ENCODE peak calls at places on chromosomes 3 and 15, in four cellular contexts. U is heart right ventricle; F is CD4-positive, alpha-beta memory T cell; D is IMR-90. E is an unnamed sample.

GRCh38 chr3:133948131-133948810 is 52.6 kb upstream of the RAB6B start:
- DNase-seq in U (no peak), F (no peak), D (no peak), E (no peak)

GRCh38 chr15:37773111-37773860 is 161.2 kb upstream of the TMCO5A start:
- DNase-seq in D (peak; percentile 89), F (no peak), U (no peak), E (no peak)

GRCh38 chr15:57861039-57861638 is 154.6 kb downstream of the POLR2M start:
- DNase-seq in D (peak; percentile 66), F (no peak), U (peak; percentile 36), E (no peak)

GRCh38 chr3:136546718-136547117 is 205.5 kb downstream of the STAG1 start:
- DNase-seq in F (no peak), D (peak; percentile 22), U (no peak), E (no peak)

GRCh38 chr15:58526647-58527192 is 94.9 kb downstream of the LIPC start:
- DNase-seq in D (no peak), F (no peak), U (no peak), E (no peak)

GRCh38 chr15:32825219-32825618 is 107.4 kb downstream of the GREM1 start:
- DNase-seq in U (no peak), D (no peak), F (no peak), E (no peak)

GRCh38 chr15:25691544-25692430 is 171.3 kb downstream of the ATP10A start:
- DNase-seq in F (no peak), U (no peak), D (peak; percentile 31), E (no peak)

GRCh38 chr15:80849308-80849707 is 70.1 kb downstream of the CEMIP start:
- DNase-seq in D (peak; percentile 93), F (no peak), U (no peak), E (no peak)

GRCh38 chr3:175818811-175819464 is 959.8 kb downstream of the NAALADL2 start:
- DNase-seq in U (no peak), D (no peak), F (no peak), E (no peak)

GRCh38 chr3:126053513-126053912 is 30.4 kb downstream of the SLC41A3 start:
- DNase-seq in D (peak; percentile 23), F (no peak), U (no peak), E (peak; percentile 71)

GRCh38 chr3:50154476-50154839 is 666 bp upstream of the SEMA3F start:
- DNase-seq in U (no peak), D (no peak), F (no peak), E (no peak)

GRCh38 chr15:72154316-72154715 is 36.1 kb downstream of the SENP8 start:
- DNase-seq in U (no peak), D (no peak), F (no peak), E (no peak)

GRCh38 chr15:72155021-72155621 is 36.9 kb downstream of the SENP8 start:
- DNase-seq in U (peak; percentile 46), D (peak; percentile 6), F (no peak), E (no peak)

GRCh38 chr15:72156928-72157327 is 38.7 kb downstream of the SENP8 start:
- DNase-seq in F (no peak), U (no peak), D (no peak), E (no peak)

GRCh38 chr15:72153269-72153668 is 35.1 kb downstream of the SENP8 start:
- DNase-seq in U (no peak), F (no peak), D (peak; percentile 13), E (no peak)

DNA sequence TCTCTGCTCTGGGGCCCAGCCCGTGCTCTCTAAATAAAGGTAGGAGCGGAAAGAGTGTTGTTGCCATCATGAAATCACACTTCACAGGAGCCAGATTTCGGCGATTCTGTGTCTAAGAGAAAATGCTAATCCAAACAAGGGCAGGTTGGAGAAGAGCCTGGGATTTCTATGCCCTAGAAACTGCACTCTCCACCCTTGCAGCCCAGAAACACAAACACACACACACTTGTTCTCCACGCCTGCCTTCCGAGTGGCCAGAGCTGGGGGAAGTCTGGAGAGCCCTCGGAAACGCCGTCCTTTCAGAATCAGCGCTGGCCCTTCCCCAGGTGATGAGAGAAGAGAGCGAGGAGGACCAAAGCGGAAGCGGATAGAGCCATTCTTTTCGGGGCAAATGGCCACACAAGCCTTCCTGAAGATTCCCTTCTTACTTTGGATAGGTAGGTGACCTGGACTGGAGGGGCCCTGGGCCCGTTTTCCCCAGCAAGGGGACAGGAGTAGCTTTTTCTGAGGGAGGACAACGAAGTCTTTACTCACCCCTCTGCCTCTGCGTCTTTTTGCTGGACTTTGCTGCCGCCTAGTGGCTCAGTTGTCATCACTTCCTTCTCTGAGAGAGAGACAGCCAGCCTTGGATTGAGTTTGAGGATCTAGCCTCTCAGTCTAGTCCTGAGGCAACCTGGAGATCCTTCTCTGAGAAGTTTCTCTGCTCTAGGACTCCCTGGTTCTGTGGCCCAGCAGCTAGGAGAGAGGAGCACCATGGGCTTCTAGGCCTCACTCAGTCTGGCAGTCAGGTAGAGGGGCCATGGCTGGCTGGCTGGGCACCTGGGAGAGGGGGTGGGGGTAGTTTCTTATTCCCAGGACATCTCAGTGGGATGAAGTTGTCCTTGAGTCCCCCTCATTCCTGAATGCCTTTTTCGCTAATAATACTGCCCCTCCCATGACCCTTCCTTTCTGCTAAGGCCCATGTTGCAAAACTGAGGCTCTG is 37.7 kb downstream of the SENP8 start:
- DNase-seq in F (peak; percentile 76), D (peak; percentile 74), U (peak; percentile 88), E (peak; percentile 61)
- H3K4me3 ChIP-seq in F (no peak overlapping the region), D (peak overlapping the region; percentile 40), U (peak overlapping the region; percentile 63), E (peak overlapping the region; percentile 72)

GRCh38 chr3:47871389-47871788 is 68.5 kb downstream of the DHX30 start:
- DNase-seq in D (no peak), F (no peak), U (no peak), E (no peak)
- H3K36me3 ChIP-seq in D (peaks cover 72% of the 10 kb centered on the region), F (peaks cover 46% of the 10 kb centered on the region), U (peaks cover 67% of the 10 kb centered on the region), E (peaks cover 73% of the 10 kb centered on the region)

DNA sequence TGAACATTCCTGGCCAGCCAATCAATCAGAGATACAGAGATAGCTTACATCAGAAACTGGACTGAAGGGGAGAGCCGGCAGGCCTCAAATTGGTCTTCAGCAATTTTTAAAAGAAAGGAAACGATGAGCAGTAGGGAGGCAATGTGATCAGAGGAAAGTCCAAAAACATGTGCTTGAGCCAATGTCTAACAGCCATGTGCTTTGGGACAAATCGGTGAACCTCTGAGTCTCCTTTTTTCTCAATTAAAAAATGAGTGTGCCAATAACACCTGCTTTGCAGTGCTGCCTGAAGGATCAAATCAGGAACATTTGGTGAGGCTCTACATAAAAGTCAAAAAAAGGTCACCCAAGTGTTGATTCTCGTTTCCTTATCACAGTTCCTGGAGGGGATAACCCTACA is 7.4 kb upstream of the EIF4E3 start:
- DNase-seq in D (no peak), U (no peak), F (no peak), E (no peak)
- H3K27me3 ChIP-seq in D (peaks cover 29% of the 10 kb centered on the region), U (no peaks in the 10 kb centered on the region), F (peaks cover 4% of the 10 kb centered on the region), E (peaks cover 5% of the 10 kb centered on the region)

GRCh38 chr3:140529558-140529957 is 148.3 kb upstream of the TRIM42 start:
- DNase-seq in F (no peak), D (no peak), U (no peak), E (no peak)

GRCh38 chr3:140532793-140533330 is 145.0 kb upstream of the TRIM42 start:
- DNase-seq in D (no peak), U (no peak), F (no peak), E (no peak)

GRCh38 chr3:140530603-140531002 is 147.3 kb upstream of the TRIM42 start:
- DNase-seq in D (no peak), U (no peak), F (no peak), E (no peak)

GRCh38 chr3:140527156-140527555 is 150.7 kb upstream of the TRIM42 start:
- DNase-seq in F (no peak), U (no peak), D (no peak), E (no peak)

DNA sequence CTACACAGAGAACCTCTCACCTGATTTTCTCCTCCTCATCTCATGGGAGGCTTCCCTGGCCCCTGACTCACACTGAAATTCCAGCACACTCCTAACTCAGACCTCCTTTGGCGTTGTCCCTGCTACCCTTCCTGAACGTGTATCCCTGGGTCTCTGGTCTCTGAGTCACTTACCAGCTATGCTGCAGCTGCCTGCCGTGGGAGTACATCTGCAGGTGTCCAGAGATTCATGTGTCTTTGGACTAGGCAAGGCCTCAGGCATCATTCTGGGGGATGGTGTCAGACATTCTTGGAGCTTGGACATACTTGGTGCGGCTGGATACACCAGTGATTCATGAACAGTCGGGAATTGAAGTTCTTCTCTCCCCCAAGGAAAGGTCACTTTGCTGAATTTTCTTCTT is 148.8 kb upstream of the TRIM42 start:
- DNase-seq in F (no peak), D (peak; percentile 3), U (no peak), E (no peak)
- H3K4me3 ChIP-seq in F (no peak overlapping the region), D (no peak overlapping the region), U (no peak overlapping the region), E (no peak overlapping the region)

GRCh38 chr3:14472471-14473351 is 67.4 kb downstream of the GRIP2 start:
- DNase-seq in F (no peak), D (peak; percentile 92), U (no peak), E (no peak)
- H3K36me3 ChIP-seq in F (peaks cover 43% of the 10 kb centered on the region), D (peaks cover 60% of the 10 kb centered on the region), U (peaks cover 4% of the 10 kb centered on the region), E (peaks cover 83% of the 10 kb centered on the region)

DNA sequence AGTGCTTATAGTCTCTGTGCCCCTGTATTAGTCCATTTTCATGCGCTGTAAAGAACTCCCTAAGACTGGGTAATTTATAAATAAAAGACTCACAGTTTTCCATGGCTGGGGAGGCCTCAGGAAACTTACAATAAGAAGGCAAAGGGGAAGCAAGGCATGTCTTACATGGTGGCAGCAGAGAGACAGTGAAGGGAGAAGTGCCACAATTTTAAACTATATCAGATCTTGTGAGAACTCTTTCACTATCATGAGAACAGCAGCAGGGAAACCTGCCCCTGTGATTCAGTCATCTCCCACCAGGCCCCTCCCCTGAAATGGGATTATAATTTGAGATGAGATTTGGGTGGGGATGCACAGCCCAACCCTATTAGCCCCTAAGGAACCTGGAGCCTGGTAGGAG is 243.2 kb downstream of the EDEM1 start:
- DNase-seq in U (no peak), F (no peak), D (no peak), E (no peak)
- H3K27me3 ChIP-seq in U (no peaks in the 10 kb centered on the region), F (no peaks in the 10 kb centered on the region), D (no peaks in the 10 kb centered on the region), E (peaks cover 7% of the 10 kb centered on the region)

DNA sequence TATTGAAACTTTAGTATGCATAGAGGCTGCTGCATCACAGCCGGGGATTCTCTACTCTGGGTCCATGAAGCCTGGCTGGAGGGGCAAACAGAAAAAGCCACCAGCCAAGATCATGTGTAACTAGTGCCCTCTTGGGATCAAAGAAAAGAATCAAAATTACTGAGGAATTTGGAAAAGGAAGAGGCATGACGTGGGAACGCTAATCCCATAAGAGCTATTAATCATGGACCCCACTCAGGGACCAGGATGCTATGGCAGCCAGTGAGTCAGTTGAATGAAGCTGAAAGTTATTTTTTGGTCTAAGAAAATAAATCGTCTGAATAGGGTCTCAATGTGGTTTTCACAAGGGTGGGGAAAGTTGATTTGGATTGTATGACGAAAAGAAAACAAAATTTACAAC is 1165.1 kb downstream of the ROBO2 start:
- DNase-seq in U (peak; percentile 3), F (no peak), D (peak; percentile 67), E (no peak)
- H3K4me3 ChIP-seq in U (no peak overlapping the region), F (no peak overlapping the region), D (peak overlapping the region; percentile 7), E (no peak overlapping the region)

GRCh38 chr3:39099242-39099641 is 8.2 kb downstream of the GORASP1 start:
- DNase-seq in F (no peak), U (no peak), D (no peak), E (no peak)
- H3K36me3 ChIP-seq in F (peaks cover 63% of the 10 kb centered on the region), U (peaks cover 16% of the 10 kb centered on the region), D (peaks cover 52% of the 10 kb centered on the region), E (peaks cover 56% of the 10 kb centered on the region)